ENCODE peak calls at places on chromosomes 4 and X, in five cellular contexts. One of them, this sample, is unnamed.

GRCh38 chr4:67719953-67720617 is 19.1 kb upstream of the UBA6 start:
- DNase-seq in Kasumi-1: no peak
- DNase-seq in Calu3: no peak
- DNase-seq in HepG2: no peak
- DNase-seq in iris pigment epithelial cell: no peak
- DNase-seq in this sample: no peak

GRCh38 chrX:102672876-102673275 is 21.6 kb downstream of the GPRASP1 start:
- DNase-seq in iris pigment epithelial cell: no peak
- DNase-seq in HepG2: peak; percentile 28
- DNase-seq in Calu3: no peak
- DNase-seq in Kasumi-1: no peak
- DNase-seq in this sample: no peak

GRCh38 chrX:20352935-20353336 is 86.2 kb upstream of the RPS6KA3 start:
- DNase-seq in HepG2: no peak
- DNase-seq in Kasumi-1: no peak
- DNase-seq in Calu3: no peak
- DNase-seq in iris pigment epithelial cell: no peak
- DNase-seq in this sample: no peak

GRCh38 chrX:13803116-13803515 is 13.8 kb downstream of the GPM6B start:
- DNase-seq in iris pigment epithelial cell: no peak
- DNase-seq in HepG2: no peak
- DNase-seq in Kasumi-1: no peak
- DNase-seq in Calu3: no peak
- DNase-seq in this sample: no peak

GRCh38 chrX:39897741-39898097 is 200.0 kb downstream of the BCOR start:
- DNase-seq in iris pigment epithelial cell: no peak
- DNase-seq in HepG2: no peak
- DNase-seq in Calu3: no peak
- DNase-seq in Kasumi-1: peak; percentile 22
- DNase-seq in this sample: no peak

GRCh38 chrX:2401201-2401589 is 99.6 kb downstream of the DHRSX start:
- DNase-seq in iris pigment epithelial cell: peak; percentile 72
- DNase-seq in Kasumi-1: no peak
- DNase-seq in HepG2: no peak
- DNase-seq in Calu3: no peak
- DNase-seq in this sample: no peak

GRCh38 chrX:153883163-153883843 is 2.7 kb downstream of the L1CAM start:
- DNase-seq in Kasumi-1: no peak
- DNase-seq in iris pigment epithelial cell: no peak
- DNase-seq in HepG2: no peak
- DNase-seq in Calu3: no peak
- DNase-seq in this sample: no peak

GRCh38 chrX:142873214-142873613 is 152.5 kb upstream of the SPANXN4 start:
- DNase-seq in HepG2: no peak
- DNase-seq in iris pigment epithelial cell: no peak
- DNase-seq in Calu3: no peak
- DNase-seq in Kasumi-1: no peak
- DNase-seq in this sample: no peak

GRCh38 chr4:183738081-183738673 is 79.1 kb downstream of the TRAPPC11 start:
- DNase-seq in iris pigment epithelial cell: no peak
- DNase-seq in HepG2: no peak
- DNase-seq in Calu3: no peak
- DNase-seq in Kasumi-1: no peak
- DNase-seq in this sample: no peak

GRCh38 chr4:113998531-113998930 is 19.1 kb upstream of the ARSJ start:
- DNase-seq in HepG2: no peak
- DNase-seq in Calu3: no peak
- DNase-seq in Kasumi-1: no peak
- DNase-seq in iris pigment epithelial cell: no peak
- DNase-seq in this sample: no peak

GRCh38 chrX:101022020-101022419 is 29.9 kb downstream of the TRMT2B start:
- DNase-seq in Calu3: no peak
- DNase-seq in HepG2: no peak
- DNase-seq in Kasumi-1: no peak
- DNase-seq in iris pigment epithelial cell: no peak
- DNase-seq in this sample: no peak

GRCh38 chr4:20313237-20314030 is 61.7 kb downstream of the SLIT2 start:
- DNase-seq in Kasumi-1: no peak
- DNase-seq in Calu3: no peak
- DNase-seq in iris pigment epithelial cell: no peak
- DNase-seq in HepG2: peak; percentile 21
- DNase-seq in this sample: peak; percentile 46

GRCh38 chrX:71996138-71996537 is 85.5 kb downstream of the NHSL2 start:
- DNase-seq in HepG2: no peak
- DNase-seq in Calu3: no peak
- DNase-seq in iris pigment epithelial cell: no peak
- DNase-seq in Kasumi-1: no peak
- DNase-seq in this sample: no peak

GRCh38 chr4:6272863-6273660 is 3.4 kb downstream of the WFS1 start:
- DNase-seq in HepG2: peak; percentile 70
- DNase-seq in Kasumi-1: no peak
- DNase-seq in iris pigment epithelial cell: peak; percentile 84
- DNase-seq in Calu3: peak; percentile 16
- DNase-seq in this sample: no peak

GRCh38 chr4:57214654-57215411 is 104.6 kb upstream of the IGFBP7 start:
- DNase-seq in Kasumi-1: peak; percentile 95
- DNase-seq in HepG2: no peak
- DNase-seq in iris pigment epithelial cell: no peak
- DNase-seq in Calu3: no peak
- DNase-seq in this sample: peak; percentile 76

GRCh38 chrX:42748067-42748850 is 29.7 kb downstream of the PPP1R2C start:
- DNase-seq in iris pigment epithelial cell: peak; percentile 24
- DNase-seq in Kasumi-1: no peak
- DNase-seq in HepG2: no peak
- DNase-seq in Calu3: no peak
- DNase-seq in this sample: no peak

GRCh38 chrX:134572816-134573682 is 85.2 kb downstream of the PLAC1 start:
- DNase-seq in iris pigment epithelial cell: peak; percentile 28
- DNase-seq in Calu3: no peak
- DNase-seq in HepG2: no peak
- DNase-seq in Kasumi-1: no peak
- DNase-seq in this sample: no peak

GRCh38 chr4:40325406-40326019 is 9.6 kb upstream of the CHRNA9 start:
- DNase-seq in iris pigment epithelial cell: peak; percentile 81
- DNase-seq in HepG2: peak; percentile 54
- DNase-seq in Kasumi-1: peak; percentile 85
- DNase-seq in Calu3: peak; percentile 41
- DNase-seq in this sample: peak; percentile 65

GRCh38 chr4:173051697-173052096 is 116.9 kb upstream of the GALNT7 start:
- DNase-seq in Calu3: no peak
- DNase-seq in Kasumi-1: no peak
- DNase-seq in iris pigment epithelial cell: peak; percentile 34
- DNase-seq in HepG2: no peak
- DNase-seq in this sample: no peak

GRCh38 chr4:76955187-76955586 is 5.6 kb downstream of the SEPTIN11 start:
- DNase-seq in iris pigment epithelial cell: no peak
- DNase-seq in Calu3: no peak
- DNase-seq in HepG2: no peak
- DNase-seq in Kasumi-1: no peak
- DNase-seq in this sample: no peak

This sample was measured in HL-60.